ENCODE peak calls at places on chromosome X, in four cellular contexts. K, D, F and L are unnamed samples.

GRCh38 chrX:25022499-25023325 is 6.9 kb upstream of the ARX start:
- DNase-seq in K (no peak), D (no peak), F (no peak), L (no peak)

GRCh38 chrX:108091878-108092291 is 307 bp downstream of the ATG4A start:
- DNase-seq in K (no peak), D (no peak), F (no peak), L (peak)

GRCh38 chrX:153687121-153688039 is at the start of gene SLC6A8:
- DNase-seq in K (no peak), D (no peak), F (peak), L (peak)

GRCh38 chrX:97290199-97290598 is 406.5 kb downstream of the RPA4 start:
- DNase-seq in K (peak), D (peak), F (peak), L (no peak)

GRCh38 chrX:154059231-154059630 is 38.3 kb downstream of the MECP2 start:
- DNase-seq in K (no peak), D (no peak), F (no peak), L (no peak)

GRCh38 chrX:113929004-113929403 is 654.9 kb upstream of the HTR2C start:
- DNase-seq in K (peak), D (peak), F (peak), L (peak)

GRCh38 chrX:133921764-133922389 is 63.5 kb downstream of the GPC3 start:
- DNase-seq in K (peak), D (peak), F (peak), L (peak)

GRCh38 chrX:27998666-27999065 is 17.4 kb upstream of the DCAF8L1 start:
- DNase-seq in K (no peak), D (no peak), F (no peak), L (no peak)

GRCh38 chrX:47179221-47179927 is 14.3 kb upstream of the UBA1 start:
- DNase-seq in K (no peak), D (no peak), F (no peak), L (no peak)

GRCh38 chrX:47515941-47516649 is 33.1 kb upstream of the ZNF41 start:
- DNase-seq in K (no peak), D (no peak), F (no peak), L (no peak)

GRCh38 chrX:76148753-76149152 is 24.1 kb upstream of the PBDC1 start:
- DNase-seq in K (no peak), D (no peak), F (peak), L (no peak)
- TF ChIP-seq YY1 in K (no peak), D (no peak), F (no peak), L (no peak)

GRCh38 chrX:121871122-121871521 is 823.7 kb downstream of the GLUD2 start:
- DNase-seq in K (no peak), D (no peak), F (no peak), L (no peak)

GRCh38 chrX:121876316-121876715 is 828.9 kb downstream of the GLUD2 start:
- DNase-seq in K (no peak), D (no peak), F (no peak), L (no peak)
- TF ChIP-seq YY1 in K (no peak), D (no peak), F (no peak), L (no peak)

GRCh38 chrX:40729923-40730584 is 5.3 kb downstream of the MED14 start:
- DNase-seq in K (no peak), D (no peak), F (no peak), L (no peak)

GRCh38 chrX:40733691-40734090 is 1.7 kb downstream of the MED14 start:
- DNase-seq in K (no peak), D (no peak), F (no peak), L (no peak)

GRCh38 chrX:40736170-40736505 is 796 bp upstream of the MED14 start:
- DNase-seq in K (no peak), D (no peak), F (peak), L (no peak)

GRCh38 chrX:40735318-40736169 is at the start of gene MED14:
- DNase-seq in K (peak), D (peak), F (peak), L (peak)

GRCh38 chrX:40734956-40735317 is 405 bp downstream of the MED14 start:
- DNase-seq in K (no peak), D (no peak), F (no peak), L (no peak)
- TF ChIP-seq YY1 in K (no peak), D (no peak), F (no peak), L (no peak)

GRCh38 chrX:2410279-2411020 is 90.3 kb downstream of the DHRSX start:
- DNase-seq in K (no peak), D (no peak), F (peak), L (no peak)
- TF ChIP-seq YY1 in K (no peak), D (no peak), F (no peak), L (no peak)

GRCh38 chrX:17031827-17032226 is 85.4 kb downstream of the REPS2 start:
- DNase-seq in K (no peak), D (no peak), F (no peak), L (no peak)

GRCh38 chrX:17030580-17031285 is 84.3 kb downstream of the REPS2 start:
- DNase-seq in K (no peak), D (no peak), F (no peak), L (no peak)

GRCh38 chrX:17030092-17030491 is 83.6 kb downstream of the REPS2 start:
- DNase-seq in K (no peak), D (no peak), F (no peak), L (no peak)

GRCh38 chrX:17033225-17033624 is 86.8 kb downstream of the REPS2 start:
- DNase-seq in K (no peak), D (no peak), F (no peak), L (no peak)

GRCh38 chrX:17032351-17032750 is 85.9 kb downstream of the REPS2 start:
- DNase-seq in K (no peak), D (no peak), F (no peak), L (no peak)
- TF ChIP-seq YY1 in K (no peak), D (no peak), F (no peak), L (no peak)

GRCh38 chrX:128425546-128425945 is 373.3 kb upstream of the ACTRT1 start:
- DNase-seq in K (no peak), D (no peak), F (no peak), L (no peak)
- TF ChIP-seq YY1 in K (no peak), D (no peak), F (no peak), L (no peak)

GRCh38 chrX:130120746-130121504 is 10.6 kb upstream of the ELF4 start:
- DNase-seq in K (peak), D (no peak), F (peak), L (no peak)
- TF ChIP-seq YY1 in K (no peak), D (no peak), F (no peak), L (no peak)

GRCh38 chrX:100413231-100413630 is 3.2 kb upstream of the PCDH19 start:
- DNase-seq in K (peak), D (no peak), F (peak), L (no peak)
- TF ChIP-seq YY1 in K (no peak), D (no peak), F (no peak), L (no peak)

GRCh38 chrX:119399772-119400101 is 601 bp downstream of the SLC25A43 start:
- DNase-seq in K (no peak), D (no peak), F (no peak), L (no peak)

GRCh38 chrX:119402588-119402987 is 3.5 kb downstream of the SLC25A43 start:
- DNase-seq in K (no peak), D (no peak), F (no peak), L (no peak)

GRCh38 chrX:119398587-119398973 is 556 bp upstream of the SLC25A43 start:
- DNase-seq in K (no peak), D (no peak), F (peak), L (no peak)

GRCh38 chrX:119401569-119401968 is 2.4 kb downstream of the SLC25A43 start:
- DNase-seq in K (no peak), D (no peak), F (no peak), L (no peak)

DNA sequence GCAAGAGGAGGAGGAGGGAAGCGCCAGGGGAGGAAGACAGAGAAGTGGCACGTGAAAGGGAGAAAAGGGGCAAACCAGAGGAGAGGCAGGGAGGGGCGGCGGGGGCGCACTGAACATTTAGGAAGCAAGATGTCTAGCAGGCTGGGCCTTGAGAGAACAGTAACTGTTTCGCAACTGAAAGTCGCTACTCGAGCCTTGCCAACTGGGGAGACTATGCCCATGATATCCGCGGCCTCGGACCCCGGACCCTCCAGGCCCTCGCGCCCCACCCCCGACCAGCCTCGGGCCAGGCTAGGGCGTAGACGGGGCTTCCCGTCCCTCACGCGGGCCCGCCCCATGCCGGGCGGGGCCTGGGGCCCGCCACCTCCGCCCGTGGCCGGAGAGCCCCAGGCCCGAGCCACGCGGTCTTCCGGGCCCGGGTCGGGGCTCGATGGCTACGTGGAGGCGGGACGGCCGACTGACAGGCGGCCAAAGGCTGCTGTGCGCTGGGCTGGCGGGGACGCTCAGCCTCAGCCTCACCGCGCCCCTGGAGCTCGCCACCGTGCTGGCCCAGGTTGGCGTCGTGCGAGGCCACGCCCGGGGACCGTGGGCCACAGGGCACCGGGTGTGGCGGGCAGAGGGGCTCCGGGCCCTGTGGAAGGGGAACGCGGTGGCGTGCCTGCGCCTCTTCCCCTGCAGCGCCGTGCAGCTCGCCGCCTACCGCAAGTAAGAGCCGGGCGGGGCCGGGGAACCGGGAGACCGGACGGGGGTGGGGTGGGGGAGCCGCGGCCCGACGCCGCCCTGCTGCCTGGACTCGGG is at the start of gene SLC25A43:
- DNase-seq in K (no peak), D (no peak), F (no peak), L (no peak)
- TF ChIP-seq YY1 in K (no peak), D (no peak), F (no peak), L (peak)